ENCODE peak calls at places on chromosomes 13 and 19, in eight cellular contexts. S, M, J, C, X, E, R and W are unnamed samples.
A peak's percentile ranks its signal among the peaks of the same experiment; 100 is the strongest.

GRCh38 chr19:13120817-13121216 is 2.8 kb downstream of the NACC1 start:
- DNase-seq in J (no peak), E (no peak), X (no peak), C (no peak), S (no peak), R (no peak), M (no peak), W (no peak)

GRCh38 chr13:48542581-48543341 is 9.9 kb upstream of the RCBTB2 start:
- DNase-seq in J (no peak), M (peak; percentile 17), X (no peak), E (no peak), S (no peak), C (peak; percentile 35), R (peak; percentile 42), W (no peak)

GRCh38 chr19:3324405-3324856 is 42.0 kb upstream of the NFIC start:
- DNase-seq in E (no peak), R (peak; percentile 60), J (peak; percentile 61), M (peak; percentile 72), X (peak; percentile 84), S (peak; percentile 71), C (peak; percentile 14), W (peak; percentile 59)

GRCh38 chr13:60286707-60287106 is 110.3 kb upstream of the TDRD3 start:
- DNase-seq in J (no peak), C (no peak), X (no peak), M (no peak), E (no peak), S (no peak), R (no peak), W (no peak)

GRCh38 chr19:38004100-38004504 is 97.1 kb downstream of the SIPA1L3 start:
- DNase-seq in E (no peak), S (no peak), J (no peak), X (no peak), C (no peak), M (no peak), R (no peak), W (no peak)

GRCh38 chr19:52700673-52701072 is 34.2 kb downstream of the ZNF611 start:
- DNase-seq in R (no peak), M (no peak), E (no peak), C (no peak), S (no peak), X (no peak), J (no peak), W (no peak)

GRCh38 chr13:48977973-48978372 is 2.3 kb downstream of the FNDC3A start:
- DNase-seq in S (no peak), R (no peak), C (no peak), X (no peak), J (no peak), E (no peak), M (no peak), W (no peak)

GRCh38 chr19:40633207-40633606 is 32.0 kb downstream of the LTBP4 start:
- DNase-seq in M (no peak), J (no peak), C (no peak), S (no peak), R (no peak), X (no peak), E (no peak), W (no peak)

GRCh38 chr13:50844181-50844875 is 836 bp upstream of the DLEU7 start:
- DNase-seq in X (no peak), M (no peak), C (no peak), J (no peak), E (no peak), S (no peak), R (no peak), W (no peak)

GRCh38 chr13:96003304-96003703 is 49.9 kb downstream of the UGGT2 start:
- DNase-seq in E (peak; percentile 33), M (no peak), R (peak; percentile 9), J (no peak), S (no peak), C (no peak), X (no peak), W (no peak)

GRCh38 chr13:95137096-95137495 is 164.2 kb downstream of the ABCC4 start:
- DNase-seq in E (no peak), J (no peak), S (no peak), C (no peak), M (no peak), X (no peak), R (peak; percentile 56), W (no peak)

GRCh38 chr19:12733369-12733896 is 1.1 kb downstream of the TRIR start:
- DNase-seq in J (peak; percentile 48), R (peak; percentile 77), E (peak; percentile 30), C (no peak), S (no peak), X (no peak), M (peak; percentile 50), W (no peak)

GRCh38 chr13:45828253-45828968 is 23.1 kb downstream of the SIAH3 start:
- DNase-seq in C (no peak), X (no peak), J (no peak), M (peak; percentile 42), S (no peak), E (no peak), R (peak; percentile 66), W (no peak)

GRCh38 chr19:33208904-33209843 is 15.0 kb downstream of the LRP3 start:
- DNase-seq in C (no peak), E (no peak), S (no peak), J (no peak), X (no peak), M (no peak), R (no peak), W (no peak)

GRCh38 chr13:49476529-49476928 is 19.2 kb upstream of the PHF11 start:
- DNase-seq in S (no peak), M (no peak), J (no peak), X (no peak), E (no peak), R (no peak), C (no peak), W (no peak)

GRCh38 chr13:93226623-93227279 is at the start of gene GPC6:
- DNase-seq in X (no peak), M (peak; percentile 47), E (peak; percentile 90), R (no peak), C (peak; percentile 37), S (no peak), J (no peak), W (no peak)

GRCh38 chr19:46126086-46126485 is 1.6 kb upstream of the IGFL3 start:
- DNase-seq in X (no peak), R (no peak), J (no peak), C (no peak), E (no peak), M (no peak), S (no peak), W (no peak)

GRCh38 chr13:28121224-28121623 is 17.1 kb upstream of the PAN3 start:
- DNase-seq in S (no peak), C (no peak), X (no peak), M (no peak), R (no peak), E (no peak), J (no peak), W (no peak)

GRCh38 chr13:79548886-79549285 is 67.9 kb downstream of the NDFIP2 start:
- DNase-seq in M (no peak), E (peak; percentile 18), S (no peak), C (no peak), J (no peak), X (no peak), R (no peak), W (no peak)

GRCh38 chr19:48874309-48875135 is 2.3 kb downstream of the PPP1R15A start:
- DNase-seq in E (peak; percentile 65), X (no peak), J (no peak), S (no peak), C (peak; percentile 20), M (no peak), R (peak; percentile 28), W (no peak)

GRCh38 chr13:21777813-21778212 is 106.9 kb downstream of the FGF9 start:
- DNase-seq in E (no peak), C (no peak), X (no peak), J (no peak), S (no peak), R (no peak), M (no peak), W (no peak)

GRCh38 chr13:26585136-26585535 is 27.7 kb downstream of the WASF3 start:
- DNase-seq in M (no peak), S (no peak), X (no peak), C (no peak), R (no peak), J (no peak), E (no peak), W (no peak)

GRCh38 chr13:23372264-23372905 is 61.1 kb downstream of the SACS start:
- DNase-seq in M (no peak), S (no peak), C (no peak), E (no peak), X (no peak), R (peak; percentile 33), J (no peak), W (no peak)

GRCh38 chr13:85277753-85278152 is 521.5 kb downstream of the SLITRK6 start:
- DNase-seq in R (no peak), J (no peak), M (no peak), C (no peak), E (peak; percentile 16), S (no peak), X (no peak), W (no peak)

GRCh38 chr19:44686896-44687295 is 12.1 kb upstream of the CEACAM16 start:
- DNase-seq in R (no peak), E (no peak), J (no peak), M (no peak), S (no peak), X (no peak), C (no peak), W (no peak)

GRCh38 chr13:60384911-60385310 is 12.1 kb upstream of the TDRD3 start:
- DNase-seq in C (no peak), S (no peak), X (no peak), E (no peak), M (no peak), R (no peak), J (no peak), W (no peak)

GRCh38 chr13:29543230-29544215 is 52.0 kb downstream of the SLC7A1 start:
- DNase-seq in C (no peak), J (no peak), M (no peak), R (peak; percentile 89), S (peak; percentile 8), X (peak; percentile 41), E (no peak), W (no peak)

GRCh38 chr19:17512574-17512939 is 1.1 kb downstream of the PGLS start:
- DNase-seq in R (peak; percentile 50), S (no peak), C (no peak), X (no peak), J (no peak), M (no peak), E (no peak), W (no peak)